ENCODE peak calls at places on chromosomes 11 and 22, in five cellular contexts. C, A, O, S and Z are unnamed samples.

GRCh38 chr11:73334244-73335203 is 26.4 kb downstream of the ARHGEF17 start:
- DNase-seq in C (peak; percentile 90), A (peak; percentile 94), O (no peak), S (peak; percentile 56), Z (peak; percentile 35)

GRCh38 chr11:13486926-13487660 is 8.7 kb downstream of the PTH start:
- DNase-seq in C (no peak), A (peak; percentile 10), O (peak; percentile 87), S (peak; percentile 71), Z (no peak)

GRCh38 chr11:44575288-44575672 is 9.8 kb downstream of the CD82 start:
- DNase-seq in C (no peak), A (peak; percentile 73), O (no peak), S (peak; percentile 83), Z (peak; percentile 44)

GRCh38 chr11:90874281-90874680 is 651.4 kb upstream of the CHORDC1 start:
- DNase-seq in C (no peak), A (no peak), O (no peak), S (peak; percentile 83), Z (no peak)

GRCh38 chr11:65134952-65135632 is 773 bp upstream of the SYVN1 start:
- DNase-seq in C (peak; percentile 97), A (peak; percentile 96), O (peak; percentile 98), S (peak; percentile 98), Z (peak; percentile 92)

GRCh38 chr22:49369726-49370717 is 457.7 kb downstream of the BRD1 start:
- DNase-seq in C (no peak), A (no peak), O (no peak), S (no peak), Z (no peak)

GRCh38 chr22:49999063-49999900 is 13.3 kb downstream of the IL17REL start:
- DNase-seq in C (peak; percentile 54), A (peak; percentile 30), O (peak; percentile 80), S (peak; percentile 23), Z (no peak)

GRCh38 chr11:21133722-21134121 is 464.3 kb downstream of the NELL1 start:
- DNase-seq in C (peak; percentile 39), A (no peak), O (no peak), S (no peak), Z (no peak)

GRCh38 chr22:33332538-33332937 is 274.4 kb upstream of the SYN3 start:
- DNase-seq in C (no peak), A (no peak), O (no peak), S (no peak), Z (no peak)

GRCh38 chr11:125517116-125517804 is 21.2 kb upstream of the FEZ1 start:
- DNase-seq in C (no peak), A (peak; percentile 62), O (peak; percentile 100), S (no peak), Z (no peak)

GRCh38 chr11:118047749-118048148 is 29.1 kb upstream of the TMPRSS4 start:
- DNase-seq in C (no peak), A (no peak), O (no peak), S (no peak), Z (no peak)

GRCh38 chr22:35335936-35336781 is 36.5 kb downstream of the TOM1 start:
- DNase-seq in C (no peak), A (no peak), O (no peak), S (no peak), Z (no peak)

GRCh38 chr22:44089717-44090570 is 65.8 kb downstream of the PARVB start:
- DNase-seq in C (peak; percentile 49), A (no peak), O (no peak), S (no peak), Z (no peak)

GRCh38 chr11:26993965-26994446 is at the start of gene FIBIN:
- DNase-seq in C (peak; percentile 68), A (peak; percentile 85), O (peak; percentile 57), S (peak; percentile 31), Z (no peak)

GRCh38 chr11:80669620-80670019 is 1228.8 kb upstream of the TENM4 start:
- DNase-seq in C (no peak), A (no peak), O (no peak), S (no peak), Z (no peak)

GRCh38 chr22:48752451-48753380 is 1075.0 kb downstream of the BRD1 start:
- DNase-seq in C (no peak), A (no peak), O (no peak), S (no peak), Z (no peak)

GRCh38 chr22:19656541-19657251 is 57.6 kb upstream of the SEPTIN5 start:
- DNase-seq in C (no peak), A (no peak), O (no peak), S (no peak), Z (no peak)

GRCh38 chr11:25981998-25982397 is 349.9 kb upstream of the ANO3 start:
- DNase-seq in C (no peak), A (peak; percentile 88), O (peak; percentile 75), S (peak; percentile 73), Z (peak; percentile 6)

GRCh38 chr11:103536335-103536722 is 427.1 kb downstream of the DYNC2H1 start:
- DNase-seq in C (no peak), A (no peak), O (no peak), S (no peak), Z (no peak)

GRCh38 chr11:68314886-68315580 is 2.6 kb downstream of the LRP5 start:
- DNase-seq in C (no peak), A (no peak), O (no peak), S (peak; percentile 80), Z (no peak)

GRCh38 chr11:13965337-13965736 is 2.8 kb downstream of the SPON1 start:
- DNase-seq in C (no peak), A (no peak), O (peak; percentile 33), S (no peak), Z (no peak)

GRCh38 chr11:90911192-90911591 is 688.3 kb upstream of the CHORDC1 start:
- DNase-seq in C (no peak), A (no peak), O (no peak), S (no peak), Z (no peak)

GRCh38 chr11:7514099-7514725 is 413 bp downstream of the PPFIBP2 start:
- DNase-seq in C (peak; percentile 66), A (peak; percentile 43), O (peak; percentile 38), S (no peak), Z (no peak)

GRCh38 chr11:34208266-34209135 is 103.1 kb downstream of the NAT10 start:
- DNase-seq in C (no peak), A (peak; percentile 26), O (no peak), S (peak; percentile 84), Z (peak; percentile 66)

GRCh38 chr11:34964610-34965331 is 48.4 kb downstream of the PDHX start:
- DNase-seq in C (no peak), A (no peak), O (no peak), S (no peak), Z (no peak)

GRCh38 chr11:85961930-85962363 is 106.8 kb downstream of the CCDC83 start:
- DNase-seq in C (no peak), A (peak; percentile 62), O (no peak), S (peak; percentile 90), Z (no peak)

GRCh38 chr11:104873252-104873651 is 25.0 kb downstream of the CASP12 start:
- DNase-seq in C (no peak), A (no peak), O (peak; percentile 56), S (no peak), Z (no peak)
- TF ChIP-seq CTCF in C (no peak), A (no peak), O (peak; percentile 58), S (peak; percentile 17), Z (no peak)

DNA sequence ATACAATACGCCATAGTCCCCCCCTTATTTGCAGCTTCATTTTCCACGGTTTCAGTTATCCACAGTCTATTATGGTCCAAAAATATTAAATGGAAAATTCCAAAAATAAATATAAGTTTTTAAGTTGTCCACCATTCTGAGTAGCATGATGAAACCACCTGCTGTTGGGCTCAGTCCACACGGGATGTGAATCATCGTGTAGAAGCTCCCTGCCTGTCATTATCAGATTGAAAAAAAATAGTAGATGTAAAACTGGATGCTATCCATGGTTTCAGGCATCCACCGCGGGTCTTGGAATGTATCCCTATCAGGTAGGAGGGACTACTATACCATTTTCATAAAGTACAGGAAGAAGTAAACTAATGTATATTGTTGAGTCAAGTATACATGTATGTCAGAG is 127.4 kb downstream of the TTC17 start:
- DNase-seq in C (no peak), A (no peak), O (no peak), S (no peak), Z (no peak)
- H3K4me3 ChIP-seq in C (no peak overlapping the region), A (no peak overlapping the region), O (no peak overlapping the region), S (no peak overlapping the region), Z (no peak overlapping the region)

GRCh38 chr11:41845066-41845465 is 385.6 kb upstream of the LRRC4C start:
- DNase-seq in C (no peak), A (no peak), O (peak; percentile 36), S (no peak), Z (no peak)

GRCh38 chr11:41842673-41843072 is 383.2 kb upstream of the LRRC4C start:
- DNase-seq in C (no peak), A (no peak), O (no peak), S (no peak), Z (no peak)

GRCh38 chr11:41849250-41849649 is 389.8 kb upstream of the LRRC4C start:
- DNase-seq in C (no peak), A (no peak), O (no peak), S (no peak), Z (no peak)

GRCh38 chr11:41851743-41852142 is 392.3 kb upstream of the LRRC4C start:
- DNase-seq in C (no peak), A (no peak), O (no peak), S (no peak), Z (no peak)

DNA sequence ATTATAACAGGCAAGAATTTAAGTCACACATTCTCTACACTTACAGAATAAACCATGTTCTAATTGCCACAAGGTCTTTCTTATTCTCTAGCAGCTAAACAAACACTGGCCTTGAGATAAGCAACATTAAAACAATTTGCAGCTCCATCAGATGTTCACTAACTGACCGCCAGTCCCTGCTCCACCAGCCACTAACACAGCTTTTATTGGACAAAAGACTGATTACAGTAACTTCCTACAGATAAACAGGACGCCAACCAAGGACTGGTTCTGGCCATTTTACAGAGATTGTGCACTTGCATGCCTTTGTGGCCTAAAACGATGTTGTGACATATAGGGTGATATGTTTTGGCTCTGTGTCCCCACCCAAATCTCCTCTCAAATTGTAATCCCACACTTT is 388.9 kb upstream of the LRRC4C start:
- DNase-seq in C (no peak), A (no peak), O (no peak), S (no peak), Z (no peak)
- TF ChIP-seq CTCF in C (no peak), A (no peak), O (no peak), S (no peak), Z (no peak)

GRCh38 chr11:19576903-19577302 is 135.7 kb upstream of the NAV2 start:
- DNase-seq in C (no peak), A (no peak), O (no peak), S (no peak), Z (no peak)

GRCh38 chr11:19577849-19578619 is 134.6 kb upstream of the NAV2 start:
- DNase-seq in C (peak; percentile 66), A (peak; percentile 77), O (no peak), S (no peak), Z (no peak)

GRCh38 chr11:19578871-19579270 is 133.8 kb upstream of the NAV2 start:
- DNase-seq in C (no peak), A (no peak), O (no peak), S (no peak), Z (no peak)

GRCh38 chr11:19576054-19576453 is 136.6 kb upstream of the NAV2 start:
- DNase-seq in C (no peak), A (peak; percentile 68), O (no peak), S (no peak), Z (no peak)

DNA sequence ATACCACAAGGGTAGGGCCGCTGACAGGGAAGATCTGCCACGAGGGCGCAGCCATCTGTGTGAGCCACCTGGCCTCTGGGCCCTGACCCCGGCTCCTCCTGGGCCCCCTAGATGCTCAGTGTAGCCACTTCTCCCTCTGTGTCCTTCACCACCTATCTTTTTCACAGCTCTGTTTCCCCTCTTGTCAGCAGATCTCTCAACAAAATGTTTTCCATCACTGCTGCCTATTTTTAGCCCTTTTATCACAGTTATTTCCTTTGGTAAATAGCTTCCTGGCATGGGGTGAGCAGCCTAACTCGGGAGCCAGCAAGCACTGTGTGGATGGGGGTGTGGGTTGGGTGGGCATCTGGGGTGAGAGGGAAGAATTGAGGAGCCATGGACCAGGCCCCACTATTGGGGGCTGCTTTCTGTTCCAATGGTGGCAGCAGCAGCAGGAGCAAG is 135.2 kb upstream of the NAV2 start:
- DNase-seq in C (no peak), A (no peak), O (no peak), S (no peak), Z (no peak)
- H3K4me3 ChIP-seq in C (no peak overlapping the region), A (peak overlapping the region; percentile 2), O (no peak overlapping the region), S (no peak overlapping the region), Z (no peak overlapping the region)